ENCODE peak calls at places on chromosome X, in eight cellular contexts. M, R, U, A, K, Q, H and J are unnamed samples.

GRCh38 chrX:133988010-133988409 is 2.6 kb upstream of the GPC3 start:
- DNase-seq in M (no peak), U (no peak), R (no peak), K (no peak), H (no peak), Q (no peak), A (no peak), J (no peak)

GRCh38 chrX:106862972-106863688 is 40.0 kb downstream of the RIPPLY1 start:
- DNase-seq in R (peak; percentile 35), K (peak; percentile 2), H (peak; percentile 30), M (peak; percentile 18), U (peak; percentile 29), A (peak; percentile 1), Q (peak; percentile 38), J (no peak)

GRCh38 chrX:124378643-124379042 is 32.3 kb downstream of the SH2D1A start:
- DNase-seq in U (no peak), Q (no peak), M (no peak), K (no peak), H (no peak), A (no peak), R (no peak), J (no peak)

GRCh38 chrX:66200855-66201795 is 37.1 kb downstream of the HEPH start:
- DNase-seq in Q (peak; percentile 46), K (peak; percentile 17), H (peak; percentile 14), U (no peak), A (no peak), M (no peak), R (no peak), J (no peak)

GRCh38 chrX:46328133-46328532 is 217.1 kb downstream of the ZNF674 start:
- DNase-seq in M (no peak), A (no peak), K (no peak), U (no peak), Q (no peak), R (no peak), H (no peak), J (no peak)

GRCh38 chrX:2325076-2325784 is 175.5 kb downstream of the DHRSX start:
- DNase-seq in H (no peak), R (peak; percentile 84), M (no peak), U (no peak), A (no peak), Q (peak; percentile 54), K (peak; percentile 84), J (peak; percentile 18)

GRCh38 chrX:20742106-20742505 is 475.4 kb upstream of the RPS6KA3 start:
- DNase-seq in A (no peak), U (no peak), H (no peak), Q (no peak), K (no peak), M (no peak), R (no peak), J (no peak)

GRCh38 chrX:99301990-99302389 is 1108.1 kb downstream of the PCDH19 start:
- DNase-seq in A (no peak), U (peak; percentile 71), R (no peak), H (peak; percentile 7), K (no peak), Q (no peak), M (no peak), J (no peak)

GRCh38 chrX:17633546-17633945 is 103.7 kb upstream of the SCML1 start:
- DNase-seq in U (no peak), H (no peak), A (no peak), M (no peak), R (no peak), Q (no peak), K (no peak), J (no peak)

GRCh38 chrX:1516596-1517104 is 20.3 kb downstream of the P2RY8 start:
- DNase-seq in H (no peak), K (no peak), M (no peak), R (no peak), Q (no peak), U (no peak), A (no peak), J (no peak)

GRCh38 chrX:33307954-33308353 is 96.6 kb upstream of the DMD start:
- DNase-seq in H (no peak), A (no peak), U (no peak), Q (no peak), M (no peak), K (peak; percentile 41), R (no peak), J (no peak)

GRCh38 chrX:47030339-47030738 is 47.9 kb upstream of the RGN start:
- DNase-seq in Q (peak; percentile 65), M (no peak), U (peak; percentile 73), R (no peak), A (peak; percentile 51), H (peak; percentile 73), K (peak; percentile 68), J (peak; percentile 26)

GRCh38 chrX:55451990-55452824 is at the start of gene MAGEH1:
- DNase-seq in A (no peak), M (peak; percentile 74), Q (peak; percentile 81), H (peak; percentile 86), R (peak; percentile 81), U (peak; percentile 73), K (peak; percentile 79), J (peak; percentile 53)

GRCh38 chrX:5869786-5870185 is 358.9 kb downstream of the NLGN4X start:
- DNase-seq in A (no peak), M (no peak), U (no peak), Q (no peak), K (no peak), R (no peak), H (no peak), J (no peak)

GRCh38 chrX:139739138-139739537 is 31.2 kb upstream of the MCF2 start:
- DNase-seq in H (no peak), K (peak; percentile 49), R (no peak), Q (no peak), M (no peak), A (no peak), U (no peak), J (no peak)

GRCh38 chrX:133394765-133395164 is 20.5 kb downstream of the GPC4 start:
- DNase-seq in Q (no peak), M (no peak), U (no peak), A (no peak), R (no peak), H (no peak), K (no peak), J (no peak)

GRCh38 chrX:125378205-125378604 is 58.5 kb downstream of the TEX13C start:
- DNase-seq in R (no peak), A (no peak), M (no peak), H (no peak), Q (no peak), K (no peak), U (no peak), J (no peak)

GRCh38 chrX:106300239-106300638 is 132.1 kb downstream of the PWWP3B start:
- DNase-seq in K (no peak), H (no peak), R (no peak), A (peak; percentile 92), M (no peak), Q (no peak), U (no peak), J (no peak)

GRCh38 chrX:38052096-38052495 is 45.7 kb downstream of the SYTL5 start:
- DNase-seq in A (peak; percentile 56), R (no peak), M (no peak), Q (no peak), H (no peak), U (no peak), K (peak; percentile 92), J (peak; percentile 46)

GRCh38 chrX:105876658-105877057 is 54.3 kb downstream of the NRK start:
- DNase-seq in A (peak; percentile 29), U (peak; percentile 34), H (peak; percentile 3), Q (no peak), M (no peak), K (peak; percentile 19), R (no peak), J (no peak)

GRCh38 chrX:31670245-31670644 is 598.4 kb upstream of the FTHL17 start:
- DNase-seq in H (no peak), K (no peak), U (peak; percentile 4), Q (no peak), R (no peak), M (no peak), A (no peak), J (no peak)

GRCh38 chrX:130082244-130083106 is 27.8 kb downstream of the ELF4 start:
- DNase-seq in K (no peak), H (peak; percentile 67), U (no peak), R (peak; percentile 37), Q (peak; percentile 35), M (no peak), A (no peak), J (no peak)
- TF ChIP-seq CTCF in K (no peak), H (peak; percentile 52), U (no peak), R (no peak), Q (no peak), M (peak; percentile 44), A (no peak), J (no peak)

GRCh38 chrX:74422576-74423288 is 1.4 kb downstream of the SLC16A2 start:
- DNase-seq in K (peak; percentile 66), Q (peak; percentile 21), R (peak; percentile 59), A (no peak), M (peak; percentile 52), U (peak; percentile 78), H (no peak), J (peak; percentile 37)
- H3K4me3 ChIP-seq in K (peak overlapping the region; percentile 58), Q (no peak overlapping the region), R (peak overlapping the region; percentile 57), A (no peak overlapping the region), M (peak overlapping the region; percentile 52), U (peak overlapping the region; percentile 68), H (no peak overlapping the region), J (peak overlapping the region; percentile 68)

GRCh38 chrX:136752796-136753195 is 27.9 kb downstream of the ARHGEF6 start:
- DNase-seq in K (peak; percentile 11), R (no peak), M (no peak), Q (no peak), U (no peak), A (no peak), H (no peak), J (no peak)
- H3K9me3 ChIP-seq in K (no peaks in the 10 kb centered on the region), R (no peaks in the 10 kb centered on the region), M (no peaks in the 10 kb centered on the region), Q (no peaks in the 10 kb centered on the region), U (no peaks in the 10 kb centered on the region), A (no peaks in the 10 kb centered on the region), H (no peaks in the 10 kb centered on the region), J (no peaks in the 10 kb centered on the region)

DNA sequence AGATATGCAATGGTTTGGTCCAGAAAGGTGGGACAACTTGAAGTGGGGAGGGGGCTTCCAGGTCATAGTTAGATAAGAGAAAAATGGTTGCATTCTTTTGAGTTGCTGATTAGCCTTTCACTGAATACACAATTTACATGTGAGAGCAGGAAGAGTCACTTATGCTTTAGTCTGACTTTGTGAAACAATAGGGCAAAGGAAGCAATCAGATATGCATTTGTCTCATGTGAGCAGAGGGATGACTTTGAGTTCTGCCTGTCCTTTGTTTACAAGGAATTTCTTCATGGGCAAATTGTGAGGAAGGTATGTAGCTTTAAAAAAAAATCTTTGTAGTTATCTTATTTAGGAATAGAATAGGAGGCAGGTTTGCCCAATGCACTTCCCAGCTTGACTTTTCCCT is 12.9 kb downstream of the SMIM9 start:
- DNase-seq in M (no peak), U (no peak), H (no peak), Q (no peak), A (no peak), R (no peak), K (no peak), J (no peak)
- TF ChIP-seq CTCF in M (no peak), U (no peak), H (no peak), Q (no peak), A (no peak), R (no peak), K (no peak), J (no peak)